ENCODE peak calls at places on chromosomes 1 and 21, in four cellular contexts. Q, L, M and W are unnamed samples.
A peak's percentile ranks its signal among the peaks of the same experiment; 100 is the strongest.

GRCh38 chr1:214264196-214264595 is 16.8 kb upstream of the SMYD2 start:
- DNase-seq in Q (no peak), L (no peak), M (no peak), W (no peak)

GRCh38 chr1:5977494-5978444 is 14.5 kb downstream of the NPHP4 start:
- DNase-seq in Q (no peak), L (no peak), M (no peak), W (no peak)

GRCh38 chr1:219020386-219020785 is 153.3 kb upstream of the LYPLAL1 start:
- DNase-seq in Q (no peak), L (no peak), M (no peak), W (no peak)

GRCh38 chr1:24560361-24560760 is 4.5 kb downstream of the NCMAP start:
- DNase-seq in Q (no peak), L (no peak), M (no peak), W (no peak)

GRCh38 chr1:51559501-51559900 is 40.4 kb upstream of the EPS15 start:
- DNase-seq in Q (no peak), L (peak; percentile 9), M (no peak), W (no peak)

GRCh38 chr1:43582162-43582566 is 51.5 kb downstream of the PTPRF start:
- DNase-seq in Q (no peak), L (no peak), M (peak; percentile 93), W (no peak)

GRCh38 chr1:185567006-185567405 is 167.2 kb upstream of the HMCN1 start:
- DNase-seq in Q (no peak), L (no peak), M (peak; percentile 13), W (peak; percentile 65)

GRCh38 chr1:183022202-183023145 is 746 bp upstream of the LAMC1 start:
- DNase-seq in Q (peak; percentile 37), L (peak; percentile 58), M (peak; percentile 84), W (peak; percentile 41)

GRCh38 chr1:70038025-70038424 is 167.4 kb downstream of the LRRC40 start:
- DNase-seq in Q (no peak), L (no peak), M (no peak), W (no peak)

GRCh38 chr1:199075792-199076191 is 437.0 kb downstream of the PTPRC start:
- DNase-seq in Q (no peak), L (no peak), M (no peak), W (no peak)

GRCh38 chr1:98315309-98315708 is 346.2 kb upstream of the SNX7 start:
- DNase-seq in Q (no peak), L (no peak), M (no peak), W (no peak)

GRCh38 chr1:244730153-244730933 is 77.4 kb downstream of the DESI2 start:
- DNase-seq in Q (peak; percentile 79), L (peak; percentile 73), M (no peak), W (no peak)

GRCh38 chr1:54808443-54809207 is 7.5 kb upstream of the TTC22 start:
- DNase-seq in Q (no peak), L (no peak), M (no peak), W (no peak)

GRCh38 chr1:31523012-31523411 is 53.3 kb upstream of the TINAGL1 start:
- DNase-seq in Q (no peak), L (no peak), M (peak; percentile 8), W (no peak)

GRCh38 chr1:230352537-230352936 is 73.6 kb downstream of the PGBD5 start:
- DNase-seq in Q (no peak), L (no peak), M (no peak), W (no peak)

GRCh38 chr1:210496063-210496462 is 167.4 kb downstream of the HHAT start:
- DNase-seq in Q (no peak), L (no peak), M (no peak), W (no peak)

GRCh38 chr1:56508523-56508983 is 70.8 kb downstream of the PLPP3 start:
- DNase-seq in Q (no peak), L (no peak), M (no peak), W (no peak)

GRCh38 chr1:222798975-222799374 is 15.9 kb upstream of the DISP1 start:
- DNase-seq in Q (no peak), L (no peak), M (no peak), W (no peak)

GRCh38 chr1:9842073-9842711 is 18.4 kb upstream of the CLSTN1 start:
- DNase-seq in Q (peak; percentile 21), L (no peak), M (no peak), W (no peak)

GRCh38 chr21:42807938-42808613 is 71.3 kb downstream of the WDR4 start:
- DNase-seq in Q (no peak), L (no peak), M (no peak), W (no peak)

GRCh38 chr1:231639819-231640218 is 13.2 kb downstream of the DISC1 start:
- DNase-seq in Q (peak; percentile 69), L (no peak), M (no peak), W (no peak)

GRCh38 chr1:236759252-236759859 is 35.7 kb upstream of the MTR start:
- DNase-seq in Q (peak; percentile 44), L (peak; percentile 86), M (peak; percentile 37), W (peak; percentile 73)

GRCh38 chr1:234721476-234722266 is 111.7 kb upstream of the IRF2BP2 start:
- DNase-seq in Q (no peak), L (no peak), M (no peak), W (no peak)

GRCh38 chr1:76269175-76269574 is 194.6 kb downstream of the ST6GALNAC3 start:
- DNase-seq in Q (no peak), L (no peak), M (no peak), W (peak; percentile 10)

GRCh38 chr1:46333300-46334029 is 7.1 kb upstream of the NSUN4 start:
- DNase-seq in Q (peak; percentile 59), L (peak; percentile 89), M (peak; percentile 65), W (peak; percentile 69)

GRCh38 chr1:201748331-201748730 is 80.6 kb upstream of the IPO9 start:
- DNase-seq in Q (no peak), L (peak; percentile 30), M (no peak), W (no peak)

GRCh38 chr1:24388331-24388870 is 25.2 kb downstream of the STPG1 start:
- DNase-seq in Q (no peak), L (no peak), M (no peak), W (no peak)

GRCh38 chr1:26694597-26695416 is 1.0 kb upstream of the ARID1A start:
- DNase-seq in Q (no peak), L (no peak), M (no peak), W (peak; percentile 39)

GRCh38 chr1:110771245-110772022 is 96.7 kb upstream of the KCNA3 start:
- DNase-seq in Q (no peak), L (no peak), M (no peak), W (no peak)

DNA sequence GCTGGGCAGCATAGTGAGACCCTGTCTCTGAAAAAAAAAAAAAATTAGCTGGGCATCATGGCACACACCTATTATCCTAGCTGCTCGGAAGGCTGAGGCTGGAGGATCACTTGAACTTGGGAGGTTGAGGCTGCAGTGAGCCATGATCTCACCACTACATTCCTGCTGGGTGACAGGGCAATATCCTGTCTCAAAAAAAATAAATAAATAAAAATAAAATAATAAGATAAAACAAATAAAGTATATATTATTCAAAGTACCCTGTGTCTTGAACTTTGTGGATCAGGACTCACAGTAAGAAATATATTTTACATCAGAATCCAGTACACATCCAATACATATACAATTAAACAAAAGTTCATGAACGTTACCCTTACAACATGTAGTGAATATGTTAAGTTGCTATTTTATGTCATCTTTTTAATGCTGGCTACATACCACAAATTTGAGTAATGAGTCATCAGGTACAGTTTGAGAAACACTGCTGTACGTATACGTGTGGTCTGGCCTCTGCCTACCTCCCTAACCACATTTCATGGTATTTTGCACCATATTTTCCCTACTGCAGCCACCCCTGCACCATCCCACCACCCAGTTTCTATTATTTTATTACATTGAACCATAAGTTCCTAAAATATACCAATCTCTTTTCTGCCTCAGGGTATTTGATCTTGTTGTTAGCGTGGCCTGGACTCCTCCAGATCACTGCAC is 4.4 kb downstream of the NME7 start:
- DNase-seq in Q (no peak), L (no peak), M (peak; percentile 21), W (no peak)
- TF ChIP-seq EZH2phosphoT487 in Q (no peak), L (no peak), M (no peak), W (no peak)

GRCh38 chr1:150515328-150516049 is at the start of gene FALEC:
- DNase-seq in Q (peak; percentile 99), L (peak; percentile 98), M (peak; percentile 87), W (peak; percentile 99)
- TF ChIP-seq EZH2phosphoT487 in Q (no peak), L (no peak), M (no peak), W (no peak)

GRCh38 chr1:66237722-66238479 is 296.1 kb upstream of the SGIP1 start:
- DNase-seq in Q (no peak), L (no peak), M (no peak), W (no peak)
- TF ChIP-seq EZH2phosphoT487 in Q (no peak), L (no peak), M (no peak), W (no peak)

GRCh38 chr1:212485218-212485609 is 52.5 kb downstream of the NENF start:
- DNase-seq in Q (no peak), L (no peak), M (no peak), W (no peak)
- TF ChIP-seq EZH2phosphoT487 in Q (no peak), L (no peak), M (no peak), W (no peak)

GRCh38 chr21:34115160-34115559 is 41.8 kb downstream of the MRPS6 start:
- DNase-seq in Q (no peak), L (no peak), M (no peak), W (no peak)

GRCh38 chr21:34109075-34109474 is 35.7 kb downstream of the MRPS6 start:
- DNase-seq in Q (no peak), L (no peak), M (no peak), W (no peak)

GRCh38 chr21:34110594-34111202 is 37.3 kb downstream of the MRPS6 start:
- DNase-seq in Q (no peak), L (no peak), M (no peak), W (no peak)

GRCh38 chr21:34113842-34114241 is 40.5 kb downstream of the MRPS6 start:
- DNase-seq in Q (no peak), L (peak; percentile 60), M (no peak), W (no peak)

GRCh38 chr21:34112316-34113033 is 39.1 kb downstream of the MRPS6 start:
- DNase-seq in Q (no peak), L (no peak), M (no peak), W (no peak)
- TF ChIP-seq EZH2phosphoT487 in Q (no peak), L (no peak), M (no peak), W (no peak)

GRCh38 chr1:83818916-83819315 is 180.0 kb downstream of the TTLL7 start:
- DNase-seq in Q (no peak), L (no peak), M (no peak), W (no peak)

GRCh38 chr1:83816836-83817235 is 182.1 kb downstream of the TTLL7 start:
- DNase-seq in Q (no peak), L (no peak), M (no peak), W (no peak)

GRCh38 chr1:83819436-83819835 is 179.5 kb downstream of the TTLL7 start:
- DNase-seq in Q (no peak), L (no peak), M (no peak), W (no peak)

GRCh38 chr1:83813571-83813970 is 185.4 kb downstream of the TTLL7 start:
- DNase-seq in Q (peak; percentile 4), L (no peak), M (no peak), W (no peak)

DNA sequence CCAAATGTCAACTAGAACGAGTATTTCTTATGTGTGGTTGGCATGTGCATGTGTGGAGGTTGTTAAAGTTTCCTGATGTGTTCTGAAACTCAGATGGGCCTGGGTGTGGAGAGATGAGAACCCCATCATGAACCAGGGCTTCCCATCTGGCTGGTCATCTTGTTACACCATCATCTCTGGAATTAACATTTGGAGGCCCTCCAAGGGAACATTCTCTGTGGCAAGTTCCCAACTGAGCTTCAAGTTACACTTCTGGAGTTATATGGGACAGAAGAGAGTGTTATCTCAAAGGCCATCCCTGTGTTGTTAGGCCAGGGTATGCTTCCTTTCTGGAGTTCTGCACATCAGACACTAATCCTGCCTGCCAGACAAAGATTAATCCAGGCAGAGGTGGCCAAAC is 183.6 kb downstream of the TTLL7 start:
- DNase-seq in Q (no peak), L (no peak), M (no peak), W (no peak)
- TF ChIP-seq EZH2phosphoT487 in Q (no peak), L (no peak), M (no peak), W (no peak)